ENCODE peak calls at places on chromosomes 1 and 21, in eight cellular contexts. K, I, U, Z, M, Y, L and C are unnamed samples.

GRCh38 chr1:231903586-231904081 is 277.0 kb downstream of the DISC1 start:
- DNase-seq in U (no peak), Z (no peak), K (no peak), I (no peak), L (no peak), Y (no peak), M (no peak), C (no peak)

GRCh38 chr1:91383461-91383860 is 21.2 kb downstream of the HFM1 start:
- DNase-seq in M (no peak), Y (no peak), I (no peak), K (no peak), U (no peak), L (no peak), Z (no peak), C (no peak)

GRCh38 chr1:16162163-16162822 is 6.4 kb upstream of the EPHA2 start:
- DNase-seq in L (no peak), K (no peak), Y (no peak), U (no peak), I (no peak), M (no peak), Z (no peak), C (no peak)

GRCh38 chr21:39073063-39073462 is 110.2 kb downstream of the PSMG1 start:
- DNase-seq in Z (no peak), L (no peak), Y (no peak), I (no peak), U (no peak), M (no peak), K (no peak), C (no peak)

GRCh38 chr1:165485716-165486115 is 40.8 kb upstream of the RXRG start:
- DNase-seq in Z (no peak), Y (no peak), K (no peak), U (no peak), I (no peak), L (no peak), M (no peak), C (no peak)

GRCh38 chr1:239912471-239912870 is 179.2 kb upstream of the FMN2 start:
- DNase-seq in I (no peak), K (no peak), M (no peak), Y (peak; percentile 72), L (no peak), Z (no peak), U (no peak), C (no peak)

GRCh38 chr1:203692565-203693470 is 66.2 kb downstream of the ATP2B4 start:
- DNase-seq in M (peak; percentile 74), U (peak; percentile 86), K (peak; percentile 44), L (peak; percentile 90), Z (peak; percentile 89), I (peak; percentile 79), Y (peak; percentile 96), C (peak; percentile 78)

GRCh38 chr1:234968470-234968869 is 160.2 kb downstream of the TOMM20 start:
- DNase-seq in U (no peak), L (no peak), Z (no peak), M (no peak), I (no peak), Y (peak; percentile 61), K (no peak), C (no peak)

GRCh38 chr1:156652131-156652991 is 10.4 kb downstream of the BCAN start:
- DNase-seq in U (no peak), Y (no peak), Z (no peak), L (no peak), I (no peak), K (no peak), M (no peak), C (no peak)

GRCh38 chr1:23122023-23122738 is 46.5 kb downstream of the LUZP1 start:
- DNase-seq in Y (no peak), I (no peak), L (peak; percentile 42), K (peak; percentile 44), M (no peak), Z (no peak), U (no peak), C (no peak)

GRCh38 chr1:53777272-53777671 is 38.3 kb upstream of the GLIS1 start:
- DNase-seq in U (no peak), M (no peak), L (no peak), I (no peak), Z (no peak), K (no peak), Y (no peak), C (no peak)

GRCh38 chr1:39738622-39739366 is at the start of gene PPIE:
- DNase-seq in K (peak; percentile 94), L (peak; percentile 91), M (peak; percentile 90), I (peak; percentile 98), Y (peak; percentile 96), U (peak; percentile 94), Z (peak; percentile 59), C (peak; percentile 96)

GRCh38 chr1:47906009-47906432 is 91.2 kb downstream of the TRABD2B start:
- DNase-seq in M (peak; percentile 8), U (no peak), K (no peak), I (peak; percentile 68), Z (no peak), L (no peak), Y (no peak), C (no peak)

GRCh38 chr1:150764617-150765090 is 924 bp downstream of the CTSS start:
- DNase-seq in Z (peak; percentile 87), K (no peak), Y (no peak), L (no peak), U (no peak), M (no peak), I (no peak), C (no peak)

GRCh38 chr1:232974971-232975370 is 24.6 kb downstream of the NTPCR start:
- DNase-seq in L (no peak), I (no peak), Z (no peak), K (no peak), Y (no peak), U (no peak), M (no peak), C (no peak)

GRCh38 chr1:9112961-9113880 is 15.7 kb downstream of the GPR157 start:
- DNase-seq in I (no peak), L (no peak), K (no peak), U (no peak), Y (peak; percentile 57), M (no peak), Z (no peak), C (no peak)

GRCh38 chr1:66217021-66217420 is 316.9 kb upstream of the SGIP1 start:
- DNase-seq in K (no peak), U (no peak), Z (no peak), I (no peak), Y (no peak), M (no peak), L (no peak), C (no peak)

GRCh38 chr1:224622831-224623230 is 6.7 kb downstream of the CNIH3 start:
- DNase-seq in M (no peak), Y (no peak), K (no peak), U (no peak), L (no peak), I (no peak), Z (no peak), C (no peak)

GRCh38 chr1:224623310-224623714 is 7.2 kb downstream of the CNIH3 start:
- DNase-seq in M (no peak), K (no peak), L (no peak), I (no peak), Z (no peak), Y (no peak), U (no peak), C (no peak)

GRCh38 chr1:224624432-224624831 is 8.3 kb downstream of the CNIH3 start:
- DNase-seq in U (no peak), M (no peak), Z (no peak), I (no peak), L (no peak), Y (no peak), K (no peak), C (no peak)

GRCh38 chr1:224623743-224624333 is 7.7 kb downstream of the CNIH3 start:
- DNase-seq in I (no peak), L (no peak), Z (peak; percentile 74), U (no peak), Y (no peak), M (no peak), K (no peak), C (no peak)

GRCh38 chr1:224626042-224626441 is 9.9 kb downstream of the CNIH3 start:
- DNase-seq in I (no peak), Y (no peak), Z (no peak), K (no peak), L (no peak), M (no peak), U (no peak), C (no peak)
- TF ChIP-seq CTCF in I (no peak), Y (no peak), Z (no peak), K (no peak), L (no peak), M (no peak), U (no peak), C (no peak)

GRCh38 chr1:12176298-12177118 is 9.7 kb downstream of the TNFRSF1B start:
- DNase-seq in Y (no peak), U (no peak), Z (no peak), L (no peak), K (no peak), I (no peak), M (no peak), C (no peak)

GRCh38 chr1:12179111-12179519 is 12.3 kb downstream of the TNFRSF1B start:
- DNase-seq in Y (no peak), Z (peak; percentile 45), L (no peak), U (no peak), K (no peak), M (no peak), I (no peak), C (no peak)

GRCh38 chr1:12177999-12178441 is 11.2 kb downstream of the TNFRSF1B start:
- DNase-seq in I (peak; percentile 82), U (no peak), Z (peak; percentile 81), L (peak; percentile 72), M (peak; percentile 64), K (no peak), Y (peak; percentile 91), C (no peak)

GRCh38 chr1:12178511-12178910 is 11.7 kb downstream of the TNFRSF1B start:
- DNase-seq in K (no peak), Z (no peak), Y (no peak), U (no peak), I (no peak), M (no peak), L (no peak), C (no peak)

GRCh38 chr1:12177156-12177998 is 10.6 kb downstream of the TNFRSF1B start:
- DNase-seq in K (no peak), Y (no peak), I (no peak), Z (no peak), M (no peak), U (no peak), L (no peak), C (no peak)
- H3K27ac ChIP-seq in K (no peak overlapping the region), Y (peak overlapping the region; percentile 63), I (peak overlapping the region; percentile 81), Z (peak overlapping the region; percentile 47), M (peak overlapping the region; percentile 12), U (peak overlapping the region; percentile 90), L (peak overlapping the region; percentile 83), C (peak overlapping the region; percentile 85)

GRCh38 chr1:10909697-10910489 is 102.6 kb upstream of the TARDBP start:
- DNase-seq in I (peak; percentile 90), Z (no peak), M (no peak), Y (no peak), L (peak; percentile 22), U (peak; percentile 37), K (peak; percentile 83), C (no peak)
- TF ChIP-seq CTCF in I (peak; percentile 58), Z (peak; percentile 27), M (peak; percentile 23), Y (no peak), L (no peak), U (peak; percentile 48), K (peak; percentile 74), C (peak; percentile 31)

DNA sequence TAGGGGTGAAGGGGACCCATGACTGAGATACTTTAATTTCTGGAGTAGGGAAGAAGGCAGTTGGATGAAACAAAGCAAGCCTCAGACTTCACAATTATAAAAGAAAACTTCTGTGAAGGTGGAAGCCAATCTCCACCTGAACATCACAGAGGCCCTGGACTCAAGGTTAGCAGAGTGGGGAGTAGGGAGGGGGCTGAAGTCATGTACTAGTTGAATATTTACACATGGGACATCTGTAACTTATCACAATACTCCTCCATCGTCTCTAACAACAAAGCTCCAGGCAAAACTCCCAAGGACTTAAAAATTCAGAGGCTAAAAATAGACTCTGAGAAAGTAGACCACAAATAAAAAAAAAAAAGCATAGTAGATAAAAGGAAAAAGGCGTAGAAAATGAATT is 326.4 kb upstream of the PKN2 start:
- DNase-seq in Y (no peak), K (no peak), M (no peak), U (no peak), I (no peak), Z (no peak), L (no peak), C (no peak)
- H3K27ac ChIP-seq in Y (no peak overlapping the region), K (no peak overlapping the region), M (no peak overlapping the region), U (no peak overlapping the region), I (no peak overlapping the region), Z (no peak overlapping the region), L (no peak overlapping the region), C (no peak overlapping the region)